ENCODE peak calls at places on chromosome 16, in four cellular contexts. F is ovary, D is right lobe of liver, P is H9. J is an unnamed sample. For H3K27me3, the result is how much of the 10 kb centered on the place peaks cover.

GRCh38 chr16:19963306-19963705 is 78.7 kb upstream of the GPRC5B start:
- DNase-seq in F (no peak), D (no peak), P (peak), J (no peak)

GRCh38 chr16:27779719-27780161 is 229.8 kb downstream of the KATNIP start:
- DNase-seq in F (peak), D (peak), P (peak), J (peak)

GRCh38 chr16:59878479-59878878 is 1144.4 kb upstream of the GOT2 start:
- DNase-seq in F (no peak), D (no peak), P (no peak), J (no peak)

GRCh38 chr16:49519008-49519656 is 145.5 kb downstream of the C16orf78 start:
- DNase-seq in F (no peak), D (no peak), P (no peak), J (no peak)

GRCh38 chr16:65065031-65065430 is 56.8 kb downstream of the CDH11 start:
- DNase-seq in F (no peak), D (no peak), P (no peak), J (no peak)

GRCh38 chr16:67917852-67918236 is 13.8 kb downstream of the CTRL start:
- DNase-seq in F (no peak), D (no peak), P (no peak), J (no peak)

GRCh38 chr16:48087639-48088038 is 68.2 kb downstream of the ABCC12 start:
- DNase-seq in F (no peak), D (no peak), P (no peak), J (no peak)

GRCh38 chr16:19936431-19936830 is 51.8 kb upstream of the GPRC5B start:
- DNase-seq in F (no peak), D (no peak), P (no peak), J (no peak)

GRCh38 chr16:83998091-83998490 is 30.0 kb downstream of the NECAB2 start:
- DNase-seq in F (no peak), D (no peak), P (no peak), J (no peak)

GRCh38 chr16:83826146-83826913 is 18.6 kb downstream of the HSBP1 start:
- DNase-seq in F (peak), D (peak), P (peak), J (peak)

GRCh38 chr16:81604960-81605383 is 160.4 kb downstream of the CMIP start:
- DNase-seq in F (no peak), D (no peak), P (no peak), J (no peak)

GRCh38 chr16:50683689-50684374 is 2.7 kb upstream of the SNX20 start:
- DNase-seq in F (no peak), D (no peak), P (no peak), J (no peak)

GRCh38 chr16:20850981-20851380 is 44.7 kb downstream of the REXO5 start:
- DNase-seq in F (no peak), D (no peak), P (no peak), J (no peak)

GRCh38 chr16:50360033-50360778 is 8.6 kb downstream of the BRD7 start:
- DNase-seq in F (no peak), D (no peak), P (no peak), J (no peak)

GRCh38 chr16:49424961-49425360 is 51.4 kb downstream of the C16orf78 start:
- DNase-seq in F (no peak), D (no peak), P (no peak), J (no peak)

GRCh38 chr16:64659863-64660262 is 462.0 kb downstream of the CDH11 start:
- DNase-seq in F (no peak), D (no peak), P (no peak), J (no peak)

GRCh38 chr16:67481561-67482259 is 753 bp upstream of the ATP6V0D1 start:
- DNase-seq in F (peak), D (peak), P (no peak), J (peak)

GRCh38 chr16:81401035-81401950 is 43.3 kb upstream of the CMIP start:
- DNase-seq in F (peak), D (peak), P (no peak), J (peak)

GRCh38 chr16:21985524-21985923 is 15.4 kb downstream of the PDZD9 start:
- DNase-seq in F (no peak), D (no peak), P (no peak), J (no peak)

GRCh38 chr16:89410794-89411309 is 79.5 kb downstream of the ANKRD11 start:
- DNase-seq in F (peak), D (peak), P (no peak), J (peak)

GRCh38 chr16:84351630-84352029 is 16.7 kb upstream of the ATP2C2 start:
- DNase-seq in F (no peak), D (no peak), P (no peak), J (no peak)

GRCh38 chr16:11613381-11614303 is 26.9 kb upstream of the LITAF start:
- DNase-seq in F (no peak), D (peak), P (no peak), J (peak)

GRCh38 chr16:64590516-64590915 is 531.3 kb downstream of the CDH11 start:
- DNase-seq in F (no peak), D (no peak), P (no peak), J (no peak)

GRCh38 chr16:28587386-28587785 is 9.5 kb downstream of the SULT1A2 start:
- DNase-seq in F (no peak), D (no peak), P (no peak), J (no peak)

GRCh38 chr16:64736887-64737286 is 385.0 kb downstream of the CDH11 start:
- DNase-seq in F (no peak), D (no peak), P (no peak), J (no peak)

GRCh38 chr16:69567031-69567680 is 1.4 kb downstream of the NFAT5 start:
- DNase-seq in F (no peak), D (no peak), P (peak), J (no peak)

GRCh38 chr16:27248036-27248435 is 20.5 kb downstream of the NSMCE1 start:
- DNase-seq in F (no peak), D (no peak), P (no peak), J (no peak)

GRCh38 chr16:48887646-48888045 is 277.7 kb upstream of the N4BP1 start:
- DNase-seq in F (no peak), D (no peak), P (no peak), J (no peak)

GRCh38 chr16:47136101-47136820 is 7.5 kb downstream of the NETO2 start:
- DNase-seq in F (no peak), D (no peak), P (no peak), J (no peak)

GRCh38 chr16:84897911-84898377 is 78.2 kb downstream of the CRISPLD2 start:
- DNase-seq in F (no peak), D (no peak), P (no peak), J (no peak)

GRCh38 chr16:65414284-65414984 is 292.6 kb upstream of the CDH11 start:
- DNase-seq in F (no peak), D (no peak), P (no peak), J (no peak)

GRCh38 chr16:15946257-15947044 is 3.0 kb upstream of the ABCC1 start:
- DNase-seq in F (no peak), D (no peak), P (no peak), J (no peak)
- H3K27ac ChIP-seq in F (no peak), D (no peak), P (no peak), J (no peak)

DNA sequence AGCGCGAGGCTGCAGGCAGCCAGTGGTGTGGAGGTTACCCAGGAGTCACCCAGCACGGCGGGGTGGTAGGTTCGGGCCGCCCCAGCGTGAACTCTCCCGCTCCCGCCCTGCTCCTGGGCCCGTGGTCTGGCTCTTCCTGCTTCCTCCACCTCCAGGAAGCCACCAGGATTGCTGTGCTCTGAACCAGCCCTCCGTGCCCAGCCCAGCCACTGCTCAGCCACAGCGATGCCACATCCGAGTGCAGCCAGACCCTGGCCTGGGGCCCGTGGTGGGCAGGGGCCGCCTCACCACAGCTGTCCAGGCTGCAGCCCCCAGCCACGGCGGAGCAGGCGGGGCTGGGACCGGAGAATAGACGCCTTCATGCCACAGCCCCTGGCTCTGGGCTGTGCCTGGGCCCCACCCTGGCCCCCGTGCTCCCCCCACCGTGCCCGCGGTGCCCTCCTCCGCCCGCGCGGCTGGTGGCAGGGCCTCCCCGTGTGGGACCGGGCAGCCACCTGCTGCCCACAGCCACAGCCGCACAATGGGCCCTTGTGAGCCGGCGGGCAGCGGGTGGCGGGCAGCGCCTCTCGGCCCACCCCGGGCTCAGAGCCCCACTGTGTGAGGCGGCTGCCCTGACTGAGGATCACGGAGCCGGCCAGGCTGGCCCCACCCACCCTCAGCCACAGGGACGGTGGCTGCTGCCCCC is 26.1 kb upstream of the SSTR5 start:
- DNase-seq in F (no peak), D (no peak), P (no peak), J (no peak)
- H3K27me3 ChIP-seq in F (under half), D (under half), P (under half), J (under half)

GRCh38 chr16:72821551-72821950 is 226.4 kb downstream of the ZFHX3 start:
- DNase-seq in F (no peak), D (no peak), P (no peak), J (no peak)

GRCh38 chr16:72815348-72816318 is 232.3 kb downstream of the ZFHX3 start:
- DNase-seq in F (no peak), D (no peak), P (no peak), J (no peak)

GRCh38 chr16:72814226-72814625 is 233.7 kb downstream of the ZFHX3 start:
- DNase-seq in F (no peak), D (no peak), P (no peak), J (no peak)

GRCh38 chr16:72819345-72819744 is 228.6 kb downstream of the ZFHX3 start:
- DNase-seq in F (no peak), D (no peak), P (no peak), J (no peak)

DNA sequence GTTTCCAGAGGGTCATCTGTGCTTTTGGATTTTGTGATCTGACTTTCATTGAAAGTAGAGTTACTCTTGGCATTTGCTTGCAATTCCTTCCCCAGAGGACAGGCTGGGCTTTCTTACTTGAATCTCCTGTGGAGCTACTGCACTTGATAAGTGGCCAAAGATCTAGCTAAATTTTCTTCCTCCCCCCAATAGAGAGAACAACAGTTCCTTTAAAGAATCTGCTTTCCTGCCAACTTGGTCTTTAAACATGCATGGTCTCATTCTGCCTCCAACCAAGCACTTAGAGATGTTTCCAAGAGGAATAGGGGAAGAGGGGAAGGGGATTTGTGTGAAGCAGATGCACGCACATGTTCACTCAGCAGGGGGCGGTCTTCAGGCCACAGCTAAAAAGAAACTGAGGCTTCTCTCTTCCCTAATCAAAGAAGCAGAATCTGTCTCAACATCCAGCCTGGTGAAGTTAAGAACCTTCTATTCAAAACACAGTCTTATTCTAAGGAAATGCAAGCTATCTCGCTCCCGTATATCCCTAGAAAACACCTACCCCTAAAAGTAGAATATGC is 229.6 kb downstream of the ZFHX3 start:
- DNase-seq in F (no peak), D (no peak), P (no peak), J (no peak)
- TF ChIP-seq CTCF in F (no peak), D (no peak), P (peak), J (no peak)

DNA sequence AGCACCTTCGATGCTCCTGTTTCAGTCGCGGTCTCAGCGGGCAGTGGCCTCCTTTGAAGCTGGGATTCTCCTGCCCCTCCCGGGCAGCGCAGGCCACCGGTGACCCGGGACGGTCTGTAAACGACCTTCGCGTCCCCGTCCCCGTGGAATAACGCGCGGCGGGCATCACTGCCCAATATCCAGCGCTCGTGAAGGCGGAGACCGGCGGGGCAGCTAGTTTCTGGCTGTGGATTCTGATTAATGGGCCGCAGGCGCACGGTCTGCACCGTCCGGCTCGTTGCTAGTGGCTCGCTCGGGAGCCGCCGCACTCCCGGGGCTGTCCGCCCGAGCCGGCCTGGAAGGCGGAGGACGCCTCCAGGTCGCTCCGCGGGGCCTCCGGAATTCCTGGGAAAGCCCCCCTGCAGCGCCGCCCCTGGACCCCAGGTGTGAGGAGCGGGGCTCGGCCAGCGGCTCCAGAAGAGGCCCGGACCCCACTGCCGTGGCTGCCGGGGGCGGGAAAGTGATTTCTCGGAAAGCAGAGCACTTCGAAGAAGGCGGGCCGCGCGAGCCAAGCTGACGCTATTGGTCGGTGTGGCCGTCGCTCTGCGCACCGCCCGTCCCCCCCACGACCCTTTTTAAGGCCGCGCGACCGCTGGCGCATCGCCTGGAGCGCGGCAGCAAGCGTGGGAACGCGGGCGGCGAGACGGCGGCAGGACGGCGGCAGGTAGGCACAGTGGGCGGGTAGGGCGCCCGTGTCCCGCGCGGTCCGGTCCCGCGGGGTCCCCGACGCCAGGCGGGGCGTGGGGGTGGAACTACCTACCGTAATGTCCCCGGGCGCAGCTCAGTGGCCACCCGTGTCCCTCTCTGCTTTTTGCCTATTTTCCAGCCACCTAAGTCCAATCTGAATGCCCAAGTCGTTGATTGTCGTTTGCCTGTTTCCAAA is at the start of gene IRF8:
- DNase-seq in F (peak), D (peak), P (peak), J (peak)
- H3K27ac ChIP-seq in F (no peak), D (peak), P (no peak), J (no peak)

GRCh38 chr16:3188925-3189825 is 1.2 kb downstream of the OR1F1 start:
- DNase-seq in F (no peak), D (no peak), P (peak), J (no peak)

GRCh38 chr16:3188675-3188924 is 596 bp downstream of the OR1F1 start:
- DNase-seq in F (no peak), D (no peak), P (no peak), J (no peak)

GRCh38 chr16:3189869-3190268 is 1.9 kb downstream of the OR1F1 start:
- DNase-seq in F (no peak), D (no peak), P (no peak), J (no peak)

GRCh38 chr16:3186946-3187690 is 886 bp upstream of the OR1F1 start:
- DNase-seq in F (no peak), D (no peak), P (no peak), J (no peak)

GRCh38 chr16:3187798-3188674 is at the start of gene OR1F1:
- DNase-seq in F (no peak), D (no peak), P (peak), J (no peak)
- H3K27me3 ChIP-seq in F (under half), D (under half), P (under half), J (half or more)

GRCh38 chr16:14289692-14290340 is 218.7 kb downstream of the MRTFB start:
- DNase-seq in F (no peak), D (no peak), P (peak), J (no peak)
- TF ChIP-seq CTCF in F (no peak), D (peak), P (peak), J (peak)

DNA sequence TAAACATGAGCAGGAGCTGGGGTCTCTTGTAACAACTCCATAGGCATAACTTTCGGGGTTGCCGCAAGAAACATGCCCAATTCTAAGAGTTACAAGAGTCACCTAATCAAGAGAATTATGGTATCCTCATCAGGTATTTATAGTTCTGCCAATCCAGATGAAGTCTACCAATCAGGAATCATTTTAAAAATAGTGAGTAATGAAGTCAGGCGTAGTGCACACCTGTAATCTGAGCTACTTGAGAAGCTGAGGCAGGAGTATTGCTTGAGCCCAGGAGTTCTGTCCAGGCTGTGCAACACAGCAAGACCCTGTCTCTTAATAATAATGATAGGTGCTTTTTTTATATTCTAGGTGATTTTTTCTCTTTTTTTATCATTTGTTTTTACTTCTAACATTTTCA is 128.5 kb upstream of the RBL2 start:
- DNase-seq in F (no peak), D (no peak), P (no peak), J (no peak)
- H3K27ac ChIP-seq in F (no peak), D (no peak), P (no peak), J (no peak)

DNA sequence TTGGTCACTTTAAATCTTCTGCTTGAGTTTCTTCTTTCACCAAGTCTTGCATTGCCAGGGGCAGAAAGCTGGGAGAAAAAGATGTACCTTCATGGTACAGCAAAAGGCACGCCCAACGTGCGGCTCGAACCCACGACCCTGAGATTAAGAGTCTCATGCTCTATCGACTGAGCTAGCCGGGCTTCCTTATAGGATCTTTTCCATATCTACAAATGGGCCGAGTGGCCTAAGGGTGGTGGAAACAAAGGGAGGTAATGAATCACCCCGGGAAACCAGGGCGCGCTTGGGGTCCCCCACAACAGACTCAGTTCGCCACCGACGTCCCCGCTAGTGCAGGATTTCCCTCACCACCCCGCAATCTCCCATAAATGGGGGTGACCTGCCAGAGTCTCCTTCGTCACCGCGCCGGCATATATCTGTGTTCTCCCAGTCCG is 7.5 kb upstream of the OR1F1 start:
- DNase-seq in F (no peak), D (no peak), P (peak), J (no peak)
- H3K27me3 ChIP-seq in F (under half), D (under half), P (under half), J (half or more)